ENCODE peak calls at places on chromosomes 11 and 22, in six cellular contexts. T is HepG2, Z is WTC11, F is GM12878, E is H1, C is HCT116. L is an unnamed sample.

GRCh38 chr11:121421149-121421906 is 30.8 kb upstream of the SORL1 start:
- DNase-seq in T (no peak), Z (no peak), F (no peak), E (no peak), C (no peak), L (no peak)

GRCh38 chr22:45672564-45673481 is 1.2 kb downstream of the ATXN10 start:
- DNase-seq in T (no peak), Z (no peak), F (no peak), E (no peak), C (no peak), L (no peak)

GRCh38 chr11:44747339-44747738 is 20.6 kb downstream of the TSPAN18 start:
- DNase-seq in T (no peak), Z (no peak), F (no peak), E (no peak), C (no peak), L (no peak)

GRCh38 chr11:60771879-60772525 is 13.1 kb upstream of the MS4A10 start:
- DNase-seq in T (no peak), Z (no peak), F (no peak), E (no peak), C (no peak), L (no peak)

GRCh38 chr11:131483877-131484276 is 113.5 kb downstream of the NTM start:
- DNase-seq in T (no peak), Z (no peak), F (no peak), E (no peak), C (no peak), L (no peak)

GRCh38 chr22:39183991-39184585 is 31.6 kb upstream of the CBX7 start:
- DNase-seq in T (peak), Z (no peak), F (no peak), E (no peak), C (peak), L (peak)

GRCh38 chr22:21643533-21644357 is 1.6 kb downstream of the SDF2L1 start:
- DNase-seq in T (no peak), Z (no peak), F (no peak), E (no peak), C (no peak), L (peak)

GRCh38 chr11:34395916-34396555 is 38.2 kb upstream of the ABTB2 start:
- DNase-seq in T (no peak), Z (no peak), F (no peak), E (no peak), C (no peak), L (no peak)

GRCh38 chr11:69122642-69123431 is 32.9 kb upstream of the SMIM38 start:
- DNase-seq in T (peak), Z (peak), F (no peak), E (peak), C (peak), L (peak)

GRCh38 chr22:37640591-37641250 is 1.3 kb downstream of the SH3BP1 start:
- DNase-seq in T (no peak), Z (no peak), F (no peak), E (no peak), C (no peak), L (no peak)

GRCh38 chr11:1480191-1480554 is 6.4 kb downstream of the MOB2 start:
- DNase-seq in T (no peak), Z (no peak), F (no peak), E (no peak), C (no peak), L (no peak)

GRCh38 chr11:67636962-67637361 is 2.6 kb downstream of the TBX10 start:
- DNase-seq in T (no peak), Z (no peak), F (no peak), E (no peak), C (no peak), L (no peak)

GRCh38 chr11:16170448-16170847 is 185.9 kb downstream of the SOX6 start:
- DNase-seq in T (no peak), Z (no peak), F (no peak), E (no peak), C (no peak), L (no peak)

GRCh38 chr11:103824116-103824515 is 212.3 kb upstream of the DDI1 start:
- DNase-seq in T (no peak), Z (no peak), F (no peak), E (no peak), C (no peak), L (no peak)

GRCh38 chr22:25896098-25896497 is 154.1 kb downstream of the MYO18B start:
- DNase-seq in T (peak), Z (no peak), F (no peak), E (no peak), C (no peak), L (no peak)

GRCh38 chr22:20092477-20092854 is 12.4 kb downstream of the DGCR8 start:
- DNase-seq in T (no peak), Z (no peak), F (no peak), E (no peak), C (no peak), L (no peak)

GRCh38 chr22:45647532-45648225 is 24.0 kb upstream of the ATXN10 start:
- DNase-seq in T (no peak), Z (no peak), F (no peak), E (no peak), C (no peak), L (no peak)

GRCh38 chr11:98940913-98941312 is 79.8 kb upstream of the CNTN5 start:
- DNase-seq in T (no peak), Z (peak), F (no peak), E (peak), C (no peak), L (peak)

GRCh38 chr22:28395920-28396447 is 283.7 kb downstream of the TTC28 start:
- DNase-seq in T (peak), Z (no peak), F (no peak), E (no peak), C (no peak), L (no peak)
- TF ChIP-seq ATF3 in T (no peak), Z (no peak), F (no peak), E (no peak), C (no peak), L (peak)

GRCh38 chr11:115498354-115498753 is 5.9 kb downstream of the CADM1 start:
- DNase-seq in T (no peak), Z (no peak), F (no peak), E (no peak), C (no peak), L (no peak)
- TF ChIP-seq ATF3 in T (no peak), Z (no peak), F (no peak), E (no peak), C (no peak), L (no peak)

GRCh38 chr11:118894192-118894591 is 10.5 kb downstream of the CXCR5 start:
- DNase-seq in T (no peak), Z (no peak), F (no peak), E (no peak), C (no peak), L (no peak)

GRCh38 chr11:118893662-118894061 is 10.0 kb downstream of the CXCR5 start:
- DNase-seq in T (no peak), Z (no peak), F (no peak), E (no peak), C (no peak), L (no peak)

GRCh38 chr11:118889796-118890195 is 6.1 kb downstream of the CXCR5 start:
- DNase-seq in T (no peak), Z (no peak), F (no peak), E (no peak), C (no peak), L (no peak)

GRCh38 chr11:118892964-118893363 is 9.3 kb downstream of the CXCR5 start:
- DNase-seq in T (no peak), Z (no peak), F (no peak), E (no peak), C (no peak), L (no peak)

GRCh38 chr11:118892515-118892914 is 8.8 kb downstream of the CXCR5 start:
- DNase-seq in T (no peak), Z (no peak), F (no peak), E (no peak), C (no peak), L (no peak)
- TF ChIP-seq ATF3 in T (no peak), Z (no peak), F (no peak), E (no peak), C (no peak), L (no peak)

DNA sequence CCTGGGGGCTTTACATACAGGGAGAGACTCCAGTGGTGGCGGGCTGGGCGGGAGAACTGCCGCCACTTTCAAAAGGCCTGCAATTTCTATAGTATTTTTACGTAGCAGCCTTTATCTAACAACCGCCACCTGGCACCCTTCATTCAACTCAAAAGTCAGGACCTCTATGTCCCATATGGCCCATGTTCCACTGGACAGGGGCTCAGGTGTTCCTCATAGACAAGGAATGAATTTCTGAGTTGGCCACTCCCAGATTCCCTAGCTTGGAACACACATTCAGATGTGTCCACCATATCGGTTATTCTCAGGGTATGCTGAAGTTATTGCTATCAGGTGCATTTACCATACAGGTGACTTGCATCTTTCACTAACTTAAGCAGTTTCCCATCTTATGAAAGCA is 29.9 kb downstream of the RNF169 start:
- DNase-seq in T (no peak), Z (no peak), F (no peak), E (no peak), C (no peak), L (peak)
- TF ChIP-seq ATF3 in T (no peak), Z (no peak), F (no peak), E (no peak), C (no peak), L (no peak)

GRCh38 chr11:28632338-28632737 is 524.1 kb downstream of the METTL15 start:
- DNase-seq in T (no peak), Z (no peak), F (no peak), E (no peak), C (no peak), L (no peak)

GRCh38 chr11:28636033-28636432 is 527.8 kb downstream of the METTL15 start:
- DNase-seq in T (no peak), Z (no peak), F (no peak), E (no peak), C (no peak), L (no peak)

DNA sequence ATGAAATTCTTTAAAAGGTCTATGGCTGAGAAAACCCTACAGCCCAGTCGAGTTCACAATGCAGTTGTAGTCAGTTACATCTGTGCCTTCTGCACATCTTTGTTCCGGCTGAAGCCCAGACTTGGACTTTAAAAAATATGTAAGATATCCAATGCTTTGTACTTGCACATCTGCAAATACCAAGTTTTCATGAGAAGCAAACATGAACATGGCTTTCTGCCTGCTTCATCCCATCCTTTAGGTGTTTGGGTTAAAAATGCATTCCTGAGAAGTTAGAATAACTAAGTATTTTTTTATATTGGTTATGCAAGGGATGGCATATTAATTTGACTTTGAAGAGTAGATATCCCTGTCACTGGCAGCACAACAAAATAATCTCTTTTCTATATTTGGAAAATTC is 528.4 kb downstream of the METTL15 start:
- DNase-seq in T (no peak), Z (no peak), F (no peak), E (no peak), C (no peak), L (no peak)
- TF ChIP-seq ATF3 in T (no peak), Z (no peak), F (no peak), E (no peak), C (no peak), L (no peak)

GRCh38 chr11:95714853-95715776 is 74.5 kb downstream of the FAM76B start:
- DNase-seq in T (no peak), Z (no peak), F (peak), E (no peak), C (no peak), L (no peak)

GRCh38 chr11:95713428-95713827 is 76.2 kb downstream of the FAM76B start:
- DNase-seq in T (no peak), Z (no peak), F (no peak), E (no peak), C (no peak), L (no peak)

GRCh38 chr11:95708681-95709080 is 80.9 kb downstream of the FAM76B start:
- DNase-seq in T (no peak), Z (no peak), F (no peak), E (no peak), C (no peak), L (no peak)

GRCh38 chr11:95711162-95711944 is 78.2 kb downstream of the FAM76B start:
- DNase-seq in T (no peak), Z (no peak), F (peak), E (no peak), C (no peak), L (no peak)

GRCh38 chr11:95711945-95712221 is 77.7 kb downstream of the FAM76B start:
- DNase-seq in T (no peak), Z (no peak), F (peak), E (no peak), C (no peak), L (no peak)
- TF ChIP-seq ATF3 in T (no peak), Z (no peak), F (no peak), E (no peak), C (no peak), L (no peak)